ENCODE peak calls at places on chromosomes 11 and 22, in four cellular contexts. One of them, this sample, is unnamed.

GRCh38 chr11:37409124-37409523 is 811.1 kb upstream of the RAG2 start:
- DNase-seq in psoas muscle: no peak
- DNase-seq in left lobe of liver: no peak
- DNase-seq in mammary epithelial cell: peak
- DNase-seq in this sample: no peak

GRCh38 chr22:29762263-29762662 is 4.5 kb downstream of the ZMAT5 start:
- DNase-seq in left lobe of liver: no peak
- DNase-seq in mammary epithelial cell: no peak
- DNase-seq in psoas muscle: no peak
- DNase-seq in this sample: no peak

GRCh38 chr11:101436511-101437142 is 147.2 kb downstream of the TRPC6 start:
- DNase-seq in mammary epithelial cell: peak
- DNase-seq in left lobe of liver: no peak
- DNase-seq in psoas muscle: no peak
- DNase-seq in this sample: peak

GRCh38 chr11:68212421-68213134 is 518 bp downstream of the KMT5B start:
- DNase-seq in left lobe of liver: peak
- DNase-seq in mammary epithelial cell: peak
- DNase-seq in psoas muscle: peak
- DNase-seq in this sample: peak

GRCh38 chr11:118214210-118214914 is 10.4 kb downstream of the JAML start:
- DNase-seq in psoas muscle: no peak
- DNase-seq in mammary epithelial cell: no peak
- DNase-seq in left lobe of liver: no peak
- DNase-seq in this sample: no peak

GRCh38 chr11:64885367-64886286 is 7.2 kb upstream of the EHD1 start:
- DNase-seq in psoas muscle: no peak
- DNase-seq in left lobe of liver: no peak
- DNase-seq in mammary epithelial cell: no peak
- DNase-seq in this sample: peak

GRCh38 chr11:43947815-43948214 is 5.4 kb downstream of the C11orf96 start:
- DNase-seq in left lobe of liver: no peak
- DNase-seq in psoas muscle: no peak
- DNase-seq in mammary epithelial cell: no peak
- DNase-seq in this sample: no peak

GRCh38 chr11:20397281-20397680 is 9.8 kb downstream of the PRMT3 start:
- DNase-seq in mammary epithelial cell: peak
- DNase-seq in psoas muscle: no peak
- DNase-seq in left lobe of liver: no peak
- DNase-seq in this sample: peak

GRCh38 chr11:129694538-129694937 is 121.1 kb upstream of the TMEM45B start:
- DNase-seq in mammary epithelial cell: no peak
- DNase-seq in psoas muscle: no peak
- DNase-seq in left lobe of liver: no peak
- DNase-seq in this sample: no peak

GRCh38 chr22:41600976-41601375 is 11.3 kb upstream of the PMM1 start:
- DNase-seq in psoas muscle: no peak
- DNase-seq in mammary epithelial cell: no peak
- DNase-seq in left lobe of liver: no peak
- DNase-seq in this sample: no peak

GRCh38 chr11:2713721-2714462 is 14.1 kb upstream of the KCNQ1OT1 start:
- DNase-seq in mammary epithelial cell: no peak
- DNase-seq in left lobe of liver: no peak
- DNase-seq in psoas muscle: peak
- DNase-seq in this sample: no peak

GRCh38 chr22:19844423-19845368 is 10.0 kb downstream of the GNB1L start:
- DNase-seq in psoas muscle: peak
- DNase-seq in mammary epithelial cell: no peak
- DNase-seq in left lobe of liver: peak
- DNase-seq in this sample: peak

GRCh38 chr22:19129871-19130270 is 1.2 kb upstream of the TSSK2 start:
- DNase-seq in mammary epithelial cell: peak
- DNase-seq in psoas muscle: no peak
- DNase-seq in left lobe of liver: no peak
- DNase-seq in this sample: no peak

GRCh38 chr11:94218372-94218771 is 86.0 kb upstream of the IZUMO1R start:
- DNase-seq in mammary epithelial cell: no peak
- DNase-seq in left lobe of liver: no peak
- DNase-seq in psoas muscle: no peak
- DNase-seq in this sample: no peak

GRCh38 chr11:3926458-3927095 is 71.1 kb downstream of the STIM1 start:
- DNase-seq in psoas muscle: no peak
- DNase-seq in left lobe of liver: no peak
- DNase-seq in mammary epithelial cell: no peak
- DNase-seq in this sample: peak

GRCh38 chr11:74992852-74993251 is 4.1 kb downstream of the NEU3 start:
- DNase-seq in psoas muscle: no peak
- DNase-seq in left lobe of liver: no peak
- DNase-seq in mammary epithelial cell: no peak
- DNase-seq in this sample: no peak

GRCh38 chr11:5992150-5992549 is 5.4 kb upstream of the OR52L1 start:
- DNase-seq in psoas muscle: no peak
- DNase-seq in left lobe of liver: no peak
- DNase-seq in mammary epithelial cell: no peak
- DNase-seq in this sample: peak

GRCh38 chr11:27468209-27468608 is 4.4 kb downstream of the LGR4 start:
- DNase-seq in psoas muscle: no peak
- DNase-seq in left lobe of liver: no peak
- DNase-seq in mammary epithelial cell: peak
- DNase-seq in this sample: peak

GRCh38 chr11:112610996-112611795 is 350.0 kb upstream of the NCAM1 start:
- DNase-seq in left lobe of liver: no peak
- DNase-seq in psoas muscle: no peak
- DNase-seq in mammary epithelial cell: peak
- DNase-seq in this sample: peak

GRCh38 chr22:39496131-39496838 is 5.8 kb upstream of the MIEF1 start:
- DNase-seq in left lobe of liver: peak
- DNase-seq in mammary epithelial cell: peak
- DNase-seq in psoas muscle: peak
- DNase-seq in this sample: peak

GRCh38 chr22:46070215-46070721 is 80.1 kb upstream of the PPARA start:
- DNase-seq in psoas muscle: peak
- DNase-seq in mammary epithelial cell: peak
- DNase-seq in left lobe of liver: peak
- DNase-seq in this sample: peak

GRCh38 chr11:128776434-128777284 is 82.8 kb downstream of the FLI1 start:
- DNase-seq in mammary epithelial cell: no peak
- DNase-seq in psoas muscle: no peak
- DNase-seq in left lobe of liver: no peak
- DNase-seq in this sample: peak

GRCh38 chr11:93477684-93478234 is 65.4 kb downstream of the SMCO4 start:
- DNase-seq in mammary epithelial cell: no peak
- DNase-seq in left lobe of liver: no peak
- DNase-seq in psoas muscle: no peak
- DNase-seq in this sample: no peak

GRCh38 chr11:44203270-44204043 is 106.5 kb downstream of the ALX4 start:
- DNase-seq in psoas muscle: peak
- DNase-seq in mammary epithelial cell: no peak
- DNase-seq in left lobe of liver: peak
- DNase-seq in this sample: no peak

GRCh38 chr11:2775083-2775625 is 75.4 kb upstream of the KCNQ1OT1 start:
- DNase-seq in mammary epithelial cell: no peak
- DNase-seq in left lobe of liver: peak
- DNase-seq in psoas muscle: peak
- DNase-seq in this sample: no peak

GRCh38 chr22:43136255-43136654 is 6.9 kb downstream of the MCAT start:
- DNase-seq in left lobe of liver: no peak
- DNase-seq in psoas muscle: no peak
- DNase-seq in mammary epithelial cell: no peak
- DNase-seq in this sample: peak

GRCh38 chr11:86800076-86800955 is at the start of gene PRSS23:
- DNase-seq in psoas muscle: peak
- DNase-seq in mammary epithelial cell: peak
- DNase-seq in left lobe of liver: peak
- DNase-seq in this sample: peak

GRCh38 chr11:117183724-117184349 is 5.3 kb downstream of the SIDT2 start:
- DNase-seq in left lobe of liver: peak
- DNase-seq in mammary epithelial cell: no peak
- DNase-seq in psoas muscle: no peak
- DNase-seq in this sample: no peak

GRCh38 chr11:129720994-129721393 is 94.7 kb upstream of the TMEM45B start:
- DNase-seq in left lobe of liver: no peak
- DNase-seq in mammary epithelial cell: no peak
- DNase-seq in psoas muscle: no peak
- DNase-seq in this sample: no peak

GRCh38 chr22:24706732-24707476 is 67.6 kb downstream of the PIWIL3 start:
- DNase-seq in mammary epithelial cell: no peak
- DNase-seq in left lobe of liver: no peak
- DNase-seq in psoas muscle: no peak
- DNase-seq in this sample: no peak

This sample was measured in fibroblast of the aortic adventitia.